ENCODE peak calls at places on chromosomes 13 and 19, in nine cellular contexts. K, L, E, V, I, X, B, Y and C are unnamed samples. For H3K4me1, the result is how much of the 10 kb centered on the place peaks cover.

GRCh38 chr19:54674021-54674617 is 11.3 kb downstream of the LILRB4 start:
- DNase-seq in K (no peak), L (no peak), E (peak), V (no peak), I (no peak), X (no peak), B (peak), Y (no peak), C (no peak)

GRCh38 chr19:18469245-18470107 is 31.5 kb upstream of the ISYNA1 start:
- DNase-seq in K (peak), L (peak), E (peak), V (peak), I (peak), X (no peak), B (peak), Y (peak), C (peak)

GRCh38 chr13:107906131-107906530 is 309.2 kb downstream of the LIG4 start:
- DNase-seq in K (no peak), L (no peak), E (no peak), V (no peak), I (no peak), X (no peak), B (no peak), Y (no peak), C (no peak)

GRCh38 chr19:35365303-35365702 is 5.6 kb upstream of the GPR42 start:
- DNase-seq in K (no peak), L (no peak), E (no peak), V (no peak), I (peak), X (no peak), B (no peak), Y (no peak), C (no peak)

GRCh38 chr13:86976521-86977324 is 694.4 kb upstream of the SLITRK5 start:
- DNase-seq in K (no peak), L (no peak), E (no peak), V (no peak), I (no peak), X (no peak), B (no peak), Y (no peak), C (no peak)

GRCh38 chr13:91544723-91545122 is 146.3 kb downstream of the GPC5 start:
- DNase-seq in K (no peak), L (no peak), E (peak), V (no peak), I (no peak), X (no peak), B (no peak), Y (no peak), C (no peak)

GRCh38 chr19:7366701-7367420 is 18.1 kb downstream of the ARHGEF18 start:
- DNase-seq in K (no peak), L (no peak), E (peak), V (no peak), I (no peak), X (no peak), B (no peak), Y (no peak), C (no peak)

GRCh38 chr19:53102701-53103140 is 501 bp downstream of the ZNF160 start:
- DNase-seq in K (peak), L (peak), E (no peak), V (peak), I (peak), X (peak), B (peak), Y (no peak), C (no peak)

GRCh38 chr13:47598340-47598911 is 402.6 kb downstream of the SUCLA2 start:
- DNase-seq in K (no peak), L (no peak), E (no peak), V (no peak), I (no peak), X (no peak), B (peak), Y (no peak), C (no peak)

DNA sequence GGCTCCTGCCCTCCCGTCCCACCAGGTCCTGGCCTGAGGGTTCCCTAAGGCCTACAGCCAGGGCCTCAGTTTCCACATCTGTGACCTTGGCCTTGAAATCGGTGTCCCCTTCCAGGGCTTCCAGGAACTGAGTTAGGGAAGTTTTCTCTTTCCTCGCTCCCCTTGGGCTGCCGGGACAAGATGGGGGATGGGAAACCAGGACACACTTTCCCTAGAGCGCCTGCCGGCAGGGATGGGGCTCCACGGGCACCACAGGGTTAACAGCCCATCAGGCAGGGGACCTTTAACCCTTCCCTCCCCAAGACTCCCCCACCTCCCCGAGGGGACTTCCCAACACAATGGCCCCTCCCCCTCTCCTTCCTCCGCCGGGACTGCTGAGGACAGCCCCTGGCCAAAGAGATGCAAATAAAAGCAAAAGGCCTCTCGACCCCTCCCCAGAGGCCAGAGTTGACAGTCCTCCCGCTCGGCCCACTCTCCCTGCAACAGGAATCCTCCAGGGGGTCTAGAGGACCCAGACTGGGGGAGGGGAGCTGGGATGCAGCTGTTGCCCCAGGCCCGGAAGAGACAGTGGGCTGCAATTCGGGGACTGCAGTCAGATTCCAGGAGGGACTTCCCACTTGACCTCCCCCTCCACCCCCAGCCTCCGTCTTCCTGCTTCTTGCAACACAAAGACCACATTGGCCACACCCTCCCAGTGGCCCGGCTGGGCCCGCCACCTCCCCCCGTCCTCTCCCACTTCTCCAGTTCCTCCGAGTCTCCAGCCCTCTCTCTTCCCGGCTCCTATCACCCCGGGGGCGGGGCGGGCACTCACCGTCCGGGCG is 3.4 kb downstream of the BBC3 start:
- DNase-seq in K (peak), L (peak), E (peak), V (peak), I (peak), X (peak), B (peak), Y (peak), C (peak)
- H3K4me1 ChIP-seq in K (under half), L (half or more), E (half or more), V (under half), I (half or more), X (half or more), B (under half), Y (under half), C (under half)

DNA sequence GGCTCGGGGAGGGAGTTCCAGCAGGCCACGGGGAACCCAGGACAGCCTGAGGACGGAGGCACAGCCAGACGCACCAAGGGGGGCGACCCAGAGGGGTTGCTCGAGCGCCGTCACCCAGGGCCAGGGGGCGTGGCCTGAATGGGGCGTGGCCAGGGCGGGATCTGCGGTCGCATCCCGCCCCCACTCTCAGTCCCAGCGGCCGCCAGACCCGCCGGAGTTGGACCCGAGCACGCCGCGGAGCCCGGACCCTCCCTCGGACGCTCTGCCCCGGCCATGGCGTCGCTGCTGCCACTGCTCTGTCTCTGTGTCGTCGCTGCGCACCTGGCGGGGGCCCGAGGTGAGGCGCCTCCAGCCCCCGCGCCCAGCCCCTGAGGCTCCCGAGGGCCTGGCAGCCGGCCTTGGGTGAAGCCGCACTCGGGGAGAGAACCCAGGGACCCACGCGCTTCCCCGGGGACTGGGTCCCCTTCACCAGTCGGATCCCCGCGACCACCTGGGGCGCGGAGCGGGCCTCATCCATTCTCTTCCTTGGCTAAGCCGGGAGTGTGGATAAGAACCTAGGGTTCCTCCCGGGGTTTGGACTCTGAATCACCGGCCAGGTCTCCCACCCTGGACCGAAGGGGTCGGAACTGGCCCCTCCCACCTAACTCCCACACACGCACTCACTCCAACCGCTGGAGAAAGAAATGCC is at the start of gene CILP2:
- DNase-seq in K (peak), L (peak), E (peak), V (peak), I (peak), X (no peak), B (peak), Y (peak), C (no peak)
- TF ChIP-seq EP300 in K (no peak), L (no peak), E (no peak), V (no peak), I (no peak), X (no peak), B (no peak), Y (no peak), C (no peak)

GRCh38 chr13:28657784-28658538 is 969 bp upstream of the POMP start:
- DNase-seq in K (no peak), L (no peak), E (peak), V (no peak), I (no peak), X (no peak), B (peak), Y (no peak), C (no peak)
- H3K4me1 ChIP-seq in K (under half), L (under half), E (under half), V (under half), I (under half), X (under half), B (under half), Y (under half), C (half or more)

GRCh38 chr13:71067164-71067815 is 799.7 kb downstream of the DACH1 start:
- DNase-seq in K (no peak), L (no peak), E (no peak), V (no peak), I (no peak), X (no peak), B (no peak), Y (no peak), C (no peak)
- TF ChIP-seq EP300 in K (no peak), L (no peak), E (no peak), V (no peak), I (no peak), X (no peak), B (no peak), Y (no peak), C (no peak)